ENCODE peak calls at places on chromosomes 7 and 10, in ten cellular contexts. One of them, this sample, is unnamed.

GRCh38 chr10:72088879-72089585 is 681 bp upstream of the SPOCK2 start:
- DNase-seq in ovary: no peak
- DNase-seq in A549: no peak
- DNase-seq in stomach: no peak
- DNase-seq in body of pancreas: no peak
- DNase-seq in heart left ventricle: no peak
- DNase-seq in adrenal gland: no peak
- DNase-seq in tibial nerve: peak; percentile 20
- DNase-seq in thyroid gland: no peak
- DNase-seq in suprapubic skin: no peak
- DNase-seq in this sample: no peak

GRCh38 chr7:36408589-36408988 is 18.9 kb downstream of the ANLN start:
- DNase-seq in thyroid gland: no peak
- DNase-seq in tibial nerve: no peak
- DNase-seq in A549: no peak
- DNase-seq in adrenal gland: no peak
- DNase-seq in suprapubic skin: no peak
- DNase-seq in body of pancreas: no peak
- DNase-seq in stomach: no peak
- DNase-seq in heart left ventricle: no peak
- DNase-seq in ovary: no peak
- DNase-seq in this sample: no peak

GRCh38 chr10:112298581-112298980 is 15.4 kb downstream of the TECTB start:
- DNase-seq in stomach: no peak
- DNase-seq in adrenal gland: no peak
- DNase-seq in suprapubic skin: no peak
- DNase-seq in heart left ventricle: no peak
- DNase-seq in A549: no peak
- DNase-seq in thyroid gland: peak; percentile 88
- DNase-seq in body of pancreas: no peak
- DNase-seq in tibial nerve: no peak
- DNase-seq in ovary: no peak
- DNase-seq in this sample: no peak

GRCh38 chr10:83127942-83128575 is 1011.2 kb upstream of the GHITM start:
- DNase-seq in adrenal gland: no peak
- DNase-seq in stomach: no peak
- DNase-seq in heart left ventricle: no peak
- DNase-seq in body of pancreas: no peak
- DNase-seq in tibial nerve: no peak
- DNase-seq in A549: no peak
- DNase-seq in thyroid gland: no peak
- DNase-seq in ovary: no peak
- DNase-seq in suprapubic skin: no peak
- DNase-seq in this sample: no peak

GRCh38 chr7:7772385-7772784 is 54.0 kb upstream of the RPA3 start:
- DNase-seq in A549: no peak
- DNase-seq in stomach: no peak
- DNase-seq in thyroid gland: peak; percentile 54
- DNase-seq in tibial nerve: no peak
- DNase-seq in adrenal gland: no peak
- DNase-seq in heart left ventricle: no peak
- DNase-seq in body of pancreas: no peak
- DNase-seq in ovary: no peak
- DNase-seq in suprapubic skin: no peak
- DNase-seq in this sample: no peak

GRCh38 chr7:116230191-116231005 is 20.1 kb downstream of the TES start:
- DNase-seq in ovary: no peak
- DNase-seq in tibial nerve: no peak
- DNase-seq in A549: no peak
- DNase-seq in thyroid gland: no peak
- DNase-seq in stomach: no peak
- DNase-seq in adrenal gland: no peak
- DNase-seq in body of pancreas: peak; percentile 6
- DNase-seq in heart left ventricle: no peak
- DNase-seq in suprapubic skin: no peak
- DNase-seq in this sample: no peak

GRCh38 chr10:7908541-7909210 is 90.4 kb downstream of the TAF3 start:
- DNase-seq in body of pancreas: peak; percentile 32
- DNase-seq in ovary: no peak
- DNase-seq in tibial nerve: no peak
- DNase-seq in adrenal gland: no peak
- DNase-seq in thyroid gland: peak; percentile 59
- DNase-seq in suprapubic skin: no peak
- DNase-seq in A549: no peak
- DNase-seq in stomach: peak; percentile 43
- DNase-seq in heart left ventricle: no peak
- DNase-seq in this sample: no peak

GRCh38 chr10:58291538-58292174 is 22.7 kb downstream of the CISD1 start:
- DNase-seq in ovary: no peak
- DNase-seq in thyroid gland: peak; percentile 6
- DNase-seq in suprapubic skin: no peak
- DNase-seq in body of pancreas: peak; percentile 57
- DNase-seq in stomach: no peak
- DNase-seq in heart left ventricle: no peak
- DNase-seq in A549: peak; percentile 66
- DNase-seq in tibial nerve: peak; percentile 39
- DNase-seq in adrenal gland: peak; percentile 45
- DNase-seq in this sample: no peak

GRCh38 chr10:112394475-112394875 is 20.6 kb downstream of the ACSL5 start:
- DNase-seq in tibial nerve: no peak
- DNase-seq in adrenal gland: no peak
- DNase-seq in body of pancreas: no peak
- DNase-seq in ovary: no peak
- DNase-seq in stomach: peak; percentile 42
- DNase-seq in A549: peak; percentile 27
- DNase-seq in suprapubic skin: no peak
- DNase-seq in thyroid gland: peak; percentile 22
- DNase-seq in heart left ventricle: no peak
- DNase-seq in this sample: no peak

GRCh38 chr7:70419816-70420215 is 712.1 kb upstream of the GALNT17 start:
- DNase-seq in stomach: no peak
- DNase-seq in body of pancreas: no peak
- DNase-seq in A549: no peak
- DNase-seq in suprapubic skin: no peak
- DNase-seq in adrenal gland: no peak
- DNase-seq in ovary: no peak
- DNase-seq in heart left ventricle: no peak
- DNase-seq in tibial nerve: no peak
- DNase-seq in thyroid gland: no peak
- DNase-seq in this sample: no peak

GRCh38 chr7:29921404-29922010 is 68.1 kb downstream of the SCRN1 start:
- DNase-seq in body of pancreas: peak; percentile 51
- DNase-seq in stomach: peak; percentile 38
- DNase-seq in suprapubic skin: no peak
- DNase-seq in thyroid gland: peak; percentile 28
- DNase-seq in tibial nerve: peak; percentile 49
- DNase-seq in A549: peak; percentile 71
- DNase-seq in adrenal gland: peak; percentile 54
- DNase-seq in ovary: no peak
- DNase-seq in heart left ventricle: peak; percentile 42
- DNase-seq in this sample: no peak

GRCh38 chr7:88771417-88771816 is 11.9 kb downstream of the ZNF804B start:
- DNase-seq in stomach: no peak
- DNase-seq in suprapubic skin: no peak
- DNase-seq in body of pancreas: no peak
- DNase-seq in thyroid gland: no peak
- DNase-seq in adrenal gland: no peak
- DNase-seq in heart left ventricle: no peak
- DNase-seq in tibial nerve: no peak
- DNase-seq in ovary: no peak
- DNase-seq in A549: no peak
- DNase-seq in this sample: no peak

GRCh38 chr7:105580022-105580740 is 1.1 kb downstream of the EFCAB10 start:
- DNase-seq in thyroid gland: no peak
- DNase-seq in heart left ventricle: no peak
- DNase-seq in body of pancreas: no peak
- DNase-seq in ovary: no peak
- DNase-seq in stomach: no peak
- DNase-seq in A549: peak; percentile 62
- DNase-seq in tibial nerve: no peak
- DNase-seq in suprapubic skin: no peak
- DNase-seq in adrenal gland: no peak
- DNase-seq in this sample: no peak

DNA sequence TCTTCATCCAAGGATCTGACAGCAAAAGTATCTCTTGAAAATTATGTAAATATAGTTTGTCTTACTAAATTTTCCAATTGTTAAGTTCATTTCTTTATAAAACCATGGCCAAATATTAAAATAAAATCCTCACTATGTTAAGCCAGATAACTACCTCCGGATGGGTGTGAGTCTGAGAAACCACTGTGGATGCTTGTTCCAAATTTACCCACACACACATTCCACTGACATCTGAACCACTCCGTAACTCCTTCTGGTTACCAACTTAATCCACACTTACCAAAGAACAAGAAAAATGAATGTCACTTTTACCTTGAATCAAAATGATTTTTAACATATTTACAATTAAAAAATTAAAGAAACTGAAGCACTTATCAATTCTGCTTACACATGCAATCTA is 19.7 kb downstream of the CYTH3 start:
- DNase-seq in tibial nerve: no peak
- DNase-seq in body of pancreas: no peak
- DNase-seq in heart left ventricle: no peak
- DNase-seq in A549: no peak
- DNase-seq in ovary: no peak
- DNase-seq in suprapubic skin: no peak
- DNase-seq in adrenal gland: no peak
- DNase-seq in thyroid gland: no peak
- DNase-seq in stomach: no peak
- DNase-seq in this sample: no peak
- H3K27ac ChIP-seq in tibial nerve: no peak overlapping the region
- H3K27ac ChIP-seq in body of pancreas: no peak overlapping the region
- H3K27ac ChIP-seq in heart left ventricle: peak overlapping the region; percentile 24
- H3K27ac ChIP-seq in A549: no peak overlapping the region
- H3K27ac ChIP-seq in ovary: no peak overlapping the region
- H3K27ac ChIP-seq in suprapubic skin: no peak overlapping the region
- H3K27ac ChIP-seq in adrenal gland: no peak overlapping the region
- H3K27ac ChIP-seq in thyroid gland: no peak overlapping the region
- H3K27ac ChIP-seq in stomach: no peak overlapping the region
- H3K27ac ChIP-seq in this sample: peak overlapping the region; percentile 45

GRCh38 chr10:248307-248706 is 113.1 kb downstream of the ZMYND11 start:
- DNase-seq in ovary: no peak
- DNase-seq in heart left ventricle: no peak
- DNase-seq in body of pancreas: no peak
- DNase-seq in A549: no peak
- DNase-seq in adrenal gland: no peak
- DNase-seq in stomach: no peak
- DNase-seq in tibial nerve: no peak
- DNase-seq in thyroid gland: no peak
- DNase-seq in suprapubic skin: no peak
- DNase-seq in this sample: no peak
- TF ChIP-seq POLR2A in ovary: no peak
- TF ChIP-seq POLR2A in heart left ventricle: no peak
- TF ChIP-seq POLR2A in body of pancreas: no peak
- TF ChIP-seq POLR2A in A549: no peak
- TF ChIP-seq POLR2A in adrenal gland: no peak
- TF ChIP-seq POLR2A in stomach: no peak
- TF ChIP-seq POLR2A in tibial nerve: no peak
- TF ChIP-seq POLR2A in thyroid gland: no peak
- TF ChIP-seq POLR2A in suprapubic skin: no peak
- TF ChIP-seq POLR2A in this sample: no peak

DNA sequence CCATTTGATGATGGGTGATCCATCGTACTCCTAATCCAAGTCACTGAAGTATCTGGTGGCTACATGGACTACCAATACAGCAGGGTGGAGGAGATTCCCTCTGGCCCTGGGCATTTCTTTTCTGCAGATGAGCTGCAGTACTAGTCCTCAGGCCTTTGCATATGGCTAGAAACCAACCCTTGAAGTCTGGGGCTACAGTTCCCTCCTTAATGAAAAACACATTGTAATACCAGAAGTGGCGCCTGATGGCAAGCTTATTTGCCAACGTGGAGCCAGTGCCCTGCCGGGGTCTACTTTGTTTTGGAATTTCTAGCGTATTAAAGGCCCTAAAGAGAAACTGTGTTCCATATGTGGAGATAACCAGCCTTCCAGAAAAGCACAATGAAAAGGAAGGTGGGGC is 368.7 kb downstream of the PRPF18 start:
- DNase-seq in body of pancreas: no peak
- DNase-seq in thyroid gland: no peak
- DNase-seq in suprapubic skin: no peak
- DNase-seq in A549: no peak
- DNase-seq in heart left ventricle: no peak
- DNase-seq in ovary: no peak
- DNase-seq in adrenal gland: no peak
- DNase-seq in tibial nerve: no peak
- DNase-seq in stomach: no peak
- DNase-seq in this sample: no peak
- H3K4me3 ChIP-seq in body of pancreas: no peak overlapping the region
- H3K4me3 ChIP-seq in thyroid gland: no peak overlapping the region
- H3K4me3 ChIP-seq in suprapubic skin: no peak overlapping the region
- H3K4me3 ChIP-seq in A549: no peak overlapping the region
- H3K4me3 ChIP-seq in heart left ventricle: no peak overlapping the region
- H3K4me3 ChIP-seq in ovary: no peak overlapping the region
- H3K4me3 ChIP-seq in adrenal gland: no peak overlapping the region
- H3K4me3 ChIP-seq in tibial nerve: no peak overlapping the region
- H3K4me3 ChIP-seq in stomach: no peak overlapping the region
- H3K4me3 ChIP-seq in this sample: no peak overlapping the region

GRCh38 chr7:1459512-1459892 is 232 bp upstream of the MICALL2 start:
- DNase-seq in body of pancreas: peak; percentile 100
- DNase-seq in thyroid gland: peak; percentile 100
- DNase-seq in ovary: peak; percentile 100
- DNase-seq in suprapubic skin: peak; percentile 100
- DNase-seq in adrenal gland: peak; percentile 100
- DNase-seq in heart left ventricle: peak; percentile 100
- DNase-seq in stomach: peak; percentile 100
- DNase-seq in A549: peak; percentile 99
- DNase-seq in tibial nerve: peak; percentile 97
- DNase-seq in this sample: peak; percentile 99
- H3K27ac ChIP-seq in body of pancreas: peak overlapping the region; percentile 86
- H3K27ac ChIP-seq in thyroid gland: peak overlapping the region; percentile 80
- H3K27ac ChIP-seq in ovary: peak overlapping the region; percentile 21
- H3K27ac ChIP-seq in suprapubic skin: peak overlapping the region; percentile 91
- H3K27ac ChIP-seq in adrenal gland: no peak overlapping the region
- H3K27ac ChIP-seq in heart left ventricle: peak overlapping the region; percentile 86
- H3K27ac ChIP-seq in stomach: peak overlapping the region; percentile 87
- H3K27ac ChIP-seq in A549: peak overlapping the region; percentile 88
- H3K27ac ChIP-seq in tibial nerve: peak overlapping the region; percentile 82
- H3K27ac ChIP-seq in this sample: peak overlapping the region; percentile 81